ENCODE peak calls at places on chromosomes 3 and 15, in four cellular contexts. S, L, I and T are unnamed samples.

GRCh38 chr15:27512281-27513001 is 541.5 kb downstream of the GABRG3 start:
- DNase-seq in I (no peak), L (no peak), S (no peak), T (no peak)

GRCh38 chr3:22117751-22118346 is 366.8 kb upstream of the ZNF385D start:
- DNase-seq in S (no peak), L (peak), I (peak), T (peak)

GRCh38 chr15:25268166-25268565 is 170.7 kb downstream of the UBE3A start:
- DNase-seq in S (no peak), I (no peak), L (no peak), T (no peak)

GRCh38 chr3:150391200-150391599 is 16.9 kb upstream of the TSC22D2 start:
- DNase-seq in I (no peak), S (no peak), L (no peak), T (no peak)

GRCh38 chr3:195154793-195155535 is 116.0 kb downstream of the XXYLT1 start:
- DNase-seq in S (peak), L (peak), I (peak), T (peak)

GRCh38 chr3:62167566-62168262 is 205.6 kb downstream of the FEZF2 start:
- DNase-seq in I (no peak), L (no peak), S (no peak), T (no peak)

GRCh38 chr3:134374791-134375541 is 719 bp upstream of the AMOTL2 start:
- DNase-seq in S (peak), L (no peak), I (peak), T (no peak)

GRCh38 chr15:32866486-32867312 is 148.9 kb downstream of the GREM1 start:
- DNase-seq in I (no peak), S (no peak), L (peak), T (no peak)

GRCh38 chr3:98329392-98330124 is 24.1 kb upstream of the OR5K4 start:
- DNase-seq in L (peak), S (peak), I (peak), T (peak)

GRCh38 chr15:70494529-70494860 is 268.9 kb downstream of the UACA start:
- DNase-seq in S (no peak), I (no peak), L (no peak), T (no peak)